ENCODE peak calls at places on chromosome 22, in five cellular contexts. One of them, this sample, is unnamed.
A peak's percentile ranks its signal among the peaks of the same experiment; 100 is the strongest.

GRCh38 chr22:47063606-47064005 is 301.2 kb downstream of the TBC1D22A start:
- DNase-seq in HCT116: no peak
- DNase-seq in SK-N-SH: no peak
- DNase-seq in A549: no peak
- DNase-seq in HepG2: no peak
- DNase-seq in this sample: no peak

GRCh38 chr22:50171319-50171964 is 911 bp downstream of the PANX2 start:
- DNase-seq in HCT116: no peak
- DNase-seq in A549: no peak
- DNase-seq in HepG2: no peak
- DNase-seq in SK-N-SH: no peak
- DNase-seq in this sample: no peak

GRCh38 chr22:40991298-40991697 is 40.1 kb downstream of the RBX1 start:
- DNase-seq in A549: no peak
- DNase-seq in HCT116: no peak
- DNase-seq in HepG2: no peak
- DNase-seq in SK-N-SH: no peak
- DNase-seq in this sample: no peak

GRCh38 chr22:46797355-46797754 is 34.9 kb downstream of the TBC1D22A start:
- DNase-seq in A549: no peak
- DNase-seq in HepG2: peak; percentile 12
- DNase-seq in SK-N-SH: no peak
- DNase-seq in HCT116: no peak
- DNase-seq in this sample: peak; percentile 18

GRCh38 chr22:49392247-49392646 is 435.4 kb downstream of the BRD1 start:
- DNase-seq in A549: no peak
- DNase-seq in HepG2: no peak
- DNase-seq in SK-N-SH: no peak
- DNase-seq in HCT116: no peak
- DNase-seq in this sample: no peak

GRCh38 chr22:36244522-36245391 is 5.4 kb upstream of the APOL2 start:
- DNase-seq in HepG2: no peak
- DNase-seq in SK-N-SH: no peak
- DNase-seq in A549: no peak
- DNase-seq in HCT116: no peak
- DNase-seq in this sample: no peak

GRCh38 chr22:50498322-50498861 is 9.1 kb downstream of the LMF2 start:
- DNase-seq in A549: peak; percentile 65
- DNase-seq in SK-N-SH: peak; percentile 77
- DNase-seq in HCT116: peak; percentile 44
- DNase-seq in HepG2: peak; percentile 80
- DNase-seq in this sample: no peak

GRCh38 chr22:39997939-39998726 is 3.4 kb downstream of the FAM83F start:
- DNase-seq in A549: peak; percentile 18
- DNase-seq in SK-N-SH: peak; percentile 76
- DNase-seq in HepG2: no peak
- DNase-seq in HCT116: no peak
- DNase-seq in this sample: no peak

GRCh38 chr22:41654322-41654721 is 33.2 kb downstream of the XRCC6 start:
- DNase-seq in A549: no peak
- DNase-seq in HCT116: no peak
- DNase-seq in HepG2: peak; percentile 67
- DNase-seq in SK-N-SH: no peak
- DNase-seq in this sample: no peak

GRCh38 chr22:33894515-33894914 is 25.8 kb downstream of the LARGE1 start:
- DNase-seq in A549: no peak
- DNase-seq in HepG2: peak; percentile 34
- DNase-seq in HCT116: no peak
- DNase-seq in SK-N-SH: no peak
- DNase-seq in this sample: no peak

GRCh38 chr22:19244600-19245352 is 46.7 kb downstream of the CLTCL1 start:
- DNase-seq in HepG2: no peak
- DNase-seq in SK-N-SH: no peak
- DNase-seq in A549: no peak
- DNase-seq in HCT116: no peak
- DNase-seq in this sample: peak; percentile 61

GRCh38 chr22:19178065-19178658 is 374 bp downstream of the SLC25A1 start:
- DNase-seq in SK-N-SH: peak; percentile 85
- DNase-seq in A549: peak; percentile 13
- DNase-seq in HCT116: no peak
- DNase-seq in HepG2: peak; percentile 21
- DNase-seq in this sample: peak; percentile 65

GRCh38 chr22:38311331-38311635 is 6.0 kb downstream of the CSNK1E start:
- DNase-seq in HepG2: no peak
- DNase-seq in HCT116: no peak
- DNase-seq in SK-N-SH: no peak
- DNase-seq in A549: no peak
- DNase-seq in this sample: no peak

GRCh38 chr22:38309614-38310517 is 7.4 kb downstream of the CSNK1E start:
- DNase-seq in A549: no peak
- DNase-seq in SK-N-SH: no peak
- DNase-seq in HepG2: peak; percentile 94
- DNase-seq in HCT116: no peak
- DNase-seq in this sample: no peak

GRCh38 chr22:38310518-38311330 is 6.5 kb downstream of the CSNK1E start:
- DNase-seq in A549: no peak
- DNase-seq in HCT116: no peak
- DNase-seq in SK-N-SH: no peak
- DNase-seq in HepG2: no peak
- DNase-seq in this sample: no peak

GRCh38 chr22:38305481-38306448 is 11.5 kb downstream of the CSNK1E start:
- DNase-seq in HCT116: no peak
- DNase-seq in HepG2: no peak
- DNase-seq in A549: no peak
- DNase-seq in SK-N-SH: no peak
- DNase-seq in this sample: no peak

GRCh38 chr22:38308791-38309498 is 8.3 kb downstream of the CSNK1E start:
- DNase-seq in SK-N-SH: no peak
- DNase-seq in A549: no peak
- DNase-seq in HepG2: no peak
- DNase-seq in HCT116: no peak
- DNase-seq in this sample: no peak
- TF ChIP-seq REST in SK-N-SH: no peak
- TF ChIP-seq REST in A549: no peak
- TF ChIP-seq REST in HepG2: no peak
- TF ChIP-seq REST in HCT116: no peak
- TF ChIP-seq REST in this sample: no peak

GRCh38 chr22:20427104-20427944 is 10.3 kb downstream of the SCARF2 start:
- DNase-seq in SK-N-SH: no peak
- DNase-seq in HCT116: no peak
- DNase-seq in HepG2: no peak
- DNase-seq in A549: no peak
- DNase-seq in this sample: no peak
- TF ChIP-seq REST in SK-N-SH: no peak
- TF ChIP-seq REST in HCT116: no peak
- TF ChIP-seq REST in HepG2: no peak
- TF ChIP-seq REST in A549: no peak
- TF ChIP-seq REST in this sample: no peak

GRCh38 chr22:37911697-37912096 is 5.6 kb downstream of the MICALL1 start:
- DNase-seq in SK-N-SH: no peak
- DNase-seq in A549: no peak
- DNase-seq in HCT116: no peak
- DNase-seq in HepG2: no peak
- DNase-seq in this sample: no peak

GRCh38 chr22:37912171-37912570 is 6.1 kb downstream of the MICALL1 start:
- DNase-seq in HCT116: no peak
- DNase-seq in SK-N-SH: no peak
- DNase-seq in HepG2: no peak
- DNase-seq in A549: no peak
- DNase-seq in this sample: no peak

GRCh38 chr22:37909756-37910155 is 3.7 kb downstream of the MICALL1 start:
- DNase-seq in SK-N-SH: no peak
- DNase-seq in HCT116: no peak
- DNase-seq in A549: no peak
- DNase-seq in HepG2: no peak
- DNase-seq in this sample: no peak

GRCh38 chr22:37911273-37911672 is 5.2 kb downstream of the MICALL1 start:
- DNase-seq in HepG2: no peak
- DNase-seq in HCT116: no peak
- DNase-seq in A549: no peak
- DNase-seq in SK-N-SH: no peak
- DNase-seq in this sample: no peak

GRCh38 chr22:37910863-37911262 is 4.8 kb downstream of the MICALL1 start:
- DNase-seq in SK-N-SH: no peak
- DNase-seq in HCT116: no peak
- DNase-seq in HepG2: no peak
- DNase-seq in A549: no peak
- DNase-seq in this sample: no peak
- TF ChIP-seq REST in SK-N-SH: no peak
- TF ChIP-seq REST in HCT116: no peak
- TF ChIP-seq REST in HepG2: no peak
- TF ChIP-seq REST in A549: no peak
- TF ChIP-seq REST in this sample: no peak

DNA sequence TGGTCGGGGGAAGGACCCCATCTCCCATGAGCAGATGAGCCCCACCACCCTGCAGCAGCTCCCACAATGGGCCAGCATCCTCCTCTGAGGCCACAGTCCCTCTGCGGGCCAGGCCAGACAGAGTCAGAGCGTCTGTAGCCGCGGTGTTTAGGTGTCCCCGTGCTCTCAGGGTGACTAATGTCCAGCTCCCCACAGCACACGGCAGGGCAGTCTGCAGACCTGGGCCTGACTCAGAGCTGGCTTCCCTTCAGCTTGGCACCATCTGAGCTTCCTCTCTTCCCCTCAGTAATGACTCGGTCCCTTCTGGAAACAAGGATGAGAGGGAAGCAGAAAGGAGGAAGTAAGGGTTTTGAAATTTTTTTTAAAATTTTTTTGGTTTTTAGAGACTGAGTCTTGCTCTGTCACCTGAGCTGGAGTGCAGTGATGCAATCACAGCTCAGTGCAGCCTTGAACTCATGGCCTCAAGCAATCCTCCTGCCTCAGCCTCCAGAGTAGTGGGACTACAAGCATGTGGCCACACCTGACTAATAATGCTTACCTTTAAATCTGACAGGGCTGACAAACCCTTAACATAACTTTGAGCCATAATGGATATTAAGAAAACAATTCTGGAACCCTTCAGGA is 28.5 kb downstream of the LRRC74B start:
- DNase-seq in HepG2: no peak
- DNase-seq in HCT116: peak; percentile 4
- DNase-seq in A549: peak; percentile 25
- DNase-seq in SK-N-SH: no peak
- DNase-seq in this sample: peak; percentile 70
- TF ChIP-seq REST in HepG2: no peak
- TF ChIP-seq REST in HCT116: no peak
- TF ChIP-seq REST in A549: no peak
- TF ChIP-seq REST in SK-N-SH: no peak
- TF ChIP-seq REST in this sample: no peak

DNA sequence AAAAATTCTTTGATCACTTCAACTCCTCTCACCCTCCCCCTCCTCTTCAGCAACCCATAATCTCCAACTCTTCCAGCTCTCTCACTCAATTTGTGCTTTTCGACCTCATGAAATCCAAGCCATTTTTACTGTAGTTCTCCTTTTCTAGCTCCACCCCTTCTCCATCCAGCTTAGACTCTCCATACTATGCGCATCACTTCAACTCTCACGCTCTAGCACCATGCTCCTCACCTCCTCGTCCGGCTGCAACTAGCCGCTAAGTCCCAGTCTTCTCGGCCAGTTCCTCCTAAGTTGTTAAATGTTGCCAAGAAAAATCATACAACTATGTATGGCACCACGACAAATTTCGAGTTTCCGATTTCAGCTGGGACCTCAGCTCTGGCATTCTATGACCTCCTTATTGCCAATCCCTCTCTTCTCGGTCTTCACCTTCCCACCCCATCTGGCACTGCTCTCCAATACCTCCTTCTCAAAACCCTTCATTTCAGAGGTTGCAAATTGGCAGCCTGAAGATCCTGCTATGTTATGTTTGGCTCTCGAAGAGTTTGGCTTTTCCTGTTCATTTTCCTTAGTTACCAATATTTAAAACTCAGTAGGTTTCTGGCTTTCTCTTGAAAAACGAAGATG is 1.1 kb downstream of the ZNF70 start:
- DNase-seq in HepG2: no peak
- DNase-seq in SK-N-SH: no peak
- DNase-seq in A549: no peak
- DNase-seq in HCT116: no peak
- DNase-seq in this sample: peak; percentile 59
- TF ChIP-seq REST in HepG2: no peak
- TF ChIP-seq REST in SK-N-SH: no peak
- TF ChIP-seq REST in A549: no peak
- TF ChIP-seq REST in HCT116: no peak
- TF ChIP-seq REST in this sample: no peak

DNA sequence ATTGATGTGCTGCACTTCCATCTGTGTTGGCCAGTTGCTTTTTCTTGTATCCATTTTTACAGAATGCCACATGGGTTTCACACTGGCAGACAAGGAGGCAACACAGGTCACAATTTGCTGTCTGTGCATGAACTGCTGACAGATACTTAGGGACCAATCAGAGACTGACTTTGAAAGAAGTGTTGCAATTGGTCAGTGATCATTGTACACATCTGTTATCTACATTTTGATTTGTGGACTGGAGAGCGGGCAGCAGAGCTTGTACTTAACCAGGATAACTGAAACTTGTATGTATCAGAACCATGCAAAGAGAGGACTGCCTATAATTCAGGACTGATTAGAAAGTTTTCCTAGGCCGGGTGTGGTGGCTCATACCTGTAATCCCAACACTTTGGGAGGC is 21.8 kb downstream of the PRR5 start:
- DNase-seq in HepG2: peak; percentile 34
- DNase-seq in HCT116: peak; percentile 64
- DNase-seq in A549: peak; percentile 39
- DNase-seq in SK-N-SH: peak; percentile 61
- DNase-seq in this sample: no peak
- TF ChIP-seq REST in HepG2: no peak
- TF ChIP-seq REST in HCT116: no peak
- TF ChIP-seq REST in A549: no peak
- TF ChIP-seq REST in SK-N-SH: no peak
- TF ChIP-seq REST in this sample: no peak

GRCh38 chr22:17913705-17914282 is 110.6 kb downstream of the MICAL3 start:
- DNase-seq in A549: no peak
- DNase-seq in HepG2: no peak
- DNase-seq in HCT116: no peak
- DNase-seq in SK-N-SH: no peak
- DNase-seq in this sample: no peak
- TF ChIP-seq REST in A549: no peak
- TF ChIP-seq REST in HepG2: no peak
- TF ChIP-seq REST in HCT116: no peak
- TF ChIP-seq REST in SK-N-SH: no peak
- TF ChIP-seq REST in this sample: no peak